ENCODE peak calls at places on chromosomes 4 and X, in ten cellular contexts. X is left ventricle myocardium inferior; B is CD8-positive, alpha-beta T cell; E is PC-3; J is upper lobe of right lung; R is heart left ventricle; T is prostate gland; I is fibroblast of lung; A is body of pancreas; P is SK-N-SH. D is an unnamed sample.
A peak's percentile ranks its signal among the peaks of the same experiment; 100 is the strongest.

GRCh38 chr4:173171987-173172386 is 3.4 kb downstream of the GALNT7 start:
- DNase-seq in A (no peak), I (no peak), R (no peak), T (no peak), E (no peak), P (no peak), B (no peak), X (no peak), J (no peak), D (no peak)

GRCh38 chr4:1837069-1837468 is 18.9 kb downstream of the LETM1 start:
- DNase-seq in J (no peak), I (no peak), X (no peak), E (no peak), T (no peak), A (no peak), R (no peak), B (no peak), P (no peak), D (no peak)

GRCh38 chr4:6526696-6527095 is 48.3 kb upstream of the MAN2B2 start:
- DNase-seq in B (no peak), J (no peak), T (no peak), R (no peak), I (no peak), X (no peak), E (no peak), A (no peak), P (no peak), D (no peak)

GRCh38 chr4:7831330-7831729 is 108.3 kb downstream of the AFAP1 start:
- DNase-seq in B (no peak), J (no peak), I (peak; percentile 95), A (no peak), E (no peak), T (no peak), R (no peak), X (no peak), P (no peak), D (peak; percentile 61)

GRCh38 chr4:57132746-57133142 is 22.6 kb upstream of the IGFBP7 start:
- DNase-seq in A (no peak), B (no peak), P (no peak), T (no peak), J (no peak), R (no peak), I (no peak), X (no peak), E (no peak), D (no peak)

GRCh38 chr4:186592961-186593586 is 37.7 kb upstream of the MTNR1A start:
- DNase-seq in T (peak; percentile 11), E (no peak), A (no peak), P (no peak), B (no peak), I (no peak), J (no peak), X (no peak), R (no peak), D (no peak)

GRCh38 chr4:170675568-170676262 is 586.0 kb upstream of the AADAT start:
- DNase-seq in X (no peak), I (no peak), P (no peak), A (no peak), T (no peak), R (no peak), B (no peak), J (no peak), E (peak; percentile 7), D (peak; percentile 23)

GRCh38 chr4:158729716-158730559 is 6.7 kb upstream of the PPID start:
- DNase-seq in I (peak; percentile 78), E (peak; percentile 74), A (peak; percentile 79), R (no peak), X (peak; percentile 48), P (peak; percentile 75), B (peak; percentile 22), J (no peak), T (peak; percentile 69), D (peak; percentile 66)

GRCh38 chr4:4857001-4857808 is 2.3 kb upstream of the MSX1 start:
- DNase-seq in J (peak; percentile 16), I (no peak), R (peak; percentile 20), T (no peak), E (no peak), X (no peak), B (no peak), P (no peak), A (no peak), D (no peak)

GRCh38 chr4:101791189-101791572 is 651 bp downstream of the BANK1 start:
- DNase-seq in R (no peak), I (no peak), E (peak; percentile 45), T (peak; percentile 21), P (no peak), B (no peak), X (no peak), J (no peak), A (peak; percentile 7), D (peak; percentile 17)

GRCh38 chr4:101790521-101791188 is at the start of gene BANK1:
- DNase-seq in T (peak; percentile 15), A (peak; percentile 47), B (no peak), P (peak; percentile 11), X (peak; percentile 18), I (peak; percentile 29), E (peak; percentile 47), R (peak; percentile 72), J (peak; percentile 86), D (peak; percentile 8)

GRCh38 chr4:101795704-101796103 is 5.2 kb downstream of the BANK1 start:
- DNase-seq in P (no peak), B (no peak), A (no peak), T (no peak), R (no peak), I (no peak), E (no peak), J (no peak), X (no peak), D (no peak)

GRCh38 chr4:101792056-101792575 is 1.6 kb downstream of the BANK1 start:
- DNase-seq in A (no peak), T (no peak), R (no peak), X (no peak), B (no peak), P (no peak), E (peak; percentile 49), I (no peak), J (no peak), D (no peak)

DNA sequence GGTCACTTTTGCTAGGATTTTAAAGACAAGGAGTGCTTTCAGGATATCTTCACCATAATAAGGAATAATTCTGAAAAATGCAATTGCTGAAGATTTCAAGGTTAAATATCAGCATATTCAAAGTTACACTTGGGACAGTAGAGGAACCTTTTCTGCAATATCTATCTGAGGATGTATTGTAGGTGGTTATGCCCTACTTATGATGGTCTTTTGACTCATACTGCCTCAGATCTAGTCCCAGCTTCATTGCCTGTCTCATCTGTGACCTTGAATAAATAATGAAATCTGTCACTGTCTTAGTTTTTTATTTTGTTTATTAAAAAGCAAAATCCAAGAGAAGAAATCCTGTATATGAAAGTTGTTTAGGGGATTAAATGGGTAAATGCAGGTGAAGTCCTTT is 2.9 kb downstream of the BANK1 start:
- DNase-seq in P (no peak), R (no peak), B (no peak), A (no peak), X (no peak), E (no peak), T (no peak), I (no peak), J (no peak), D (no peak)
- H3K4me3 ChIP-seq in P (no peak overlapping the region), R (no peak overlapping the region), B (no peak overlapping the region), A (no peak overlapping the region), X (no peak overlapping the region), E (no peak overlapping the region), T (no peak overlapping the region), I (no peak overlapping the region), J (no peak overlapping the region), D (no peak overlapping the region)

DNA sequence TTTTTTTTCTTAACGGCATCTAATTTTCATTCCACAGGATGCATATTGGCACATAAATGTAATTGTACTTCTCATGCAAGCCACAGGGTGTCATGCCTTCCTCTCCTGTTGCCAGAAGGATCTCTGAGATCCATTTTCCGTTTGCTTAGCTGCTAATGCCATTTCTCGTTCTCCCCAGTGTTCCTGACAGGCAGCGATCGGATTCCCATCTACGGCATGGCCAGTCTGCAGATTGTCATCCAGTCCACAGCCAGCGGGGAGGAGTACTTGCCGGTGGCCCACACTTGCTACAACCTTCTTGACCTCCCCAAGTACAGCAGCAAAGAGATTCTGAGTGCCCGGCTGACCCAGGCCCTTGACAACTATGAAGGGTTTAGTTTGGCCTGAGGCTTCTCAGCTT is 8.9 kb upstream of the NAP1L5 start:
- DNase-seq in E (peak; percentile 67), R (peak; percentile 61), A (peak; percentile 64), I (peak; percentile 82), T (peak; percentile 49), B (no peak), J (no peak), X (no peak), P (peak; percentile 57), D (peak; percentile 33)
- TF ChIP-seq CTCF in E (peak; percentile 69), R (peak; percentile 51), A (peak; percentile 42), I (peak; percentile 70), T (peak; percentile 59), B (no peak), J (peak; percentile 54), X (peak; percentile 75), P (peak; percentile 68), D (peak; percentile 47)

DNA sequence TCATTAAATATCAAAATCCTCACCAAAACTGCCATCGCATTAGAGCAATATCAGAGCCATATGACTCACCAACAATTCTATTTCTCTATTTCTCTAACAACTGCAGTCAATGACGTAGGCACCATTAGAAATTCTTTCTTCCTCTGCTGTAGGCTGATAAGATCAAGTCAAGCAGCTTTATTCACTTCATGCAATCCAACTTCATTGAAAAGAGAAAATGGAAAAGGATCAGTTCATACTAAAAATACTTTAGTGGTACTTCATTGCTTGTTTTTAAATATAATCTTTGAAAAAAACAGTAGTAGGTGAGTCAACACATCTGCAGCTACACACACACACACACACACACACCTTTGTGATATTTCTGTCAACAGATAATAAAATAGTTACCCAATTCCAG is 345.3 kb upstream of the TENM3 start:
- DNase-seq in X (no peak), B (no peak), R (no peak), A (no peak), E (no peak), P (no peak), I (peak; percentile 64), J (no peak), T (no peak), D (peak; percentile 0)
- H3K36me3 ChIP-seq in X (no peaks in the 10 kb centered on the region), B (no peaks in the 10 kb centered on the region), R (no peaks in the 10 kb centered on the region), A (no peaks in the 10 kb centered on the region), E (no peaks in the 10 kb centered on the region), P (no peaks in the 10 kb centered on the region), I (no peaks in the 10 kb centered on the region), J (no peaks in the 10 kb centered on the region), T (no peaks in the 10 kb centered on the region), D (no peaks in the 10 kb centered on the region)

GRCh38 chrX:10579753-10580060 is 40.7 kb downstream of the MID1 start:
- DNase-seq in X (no peak), P (no peak), I (peak; percentile 39), E (no peak), T (no peak), A (no peak), R (no peak), J (no peak), B (no peak), D (no peak)
- H3K4me3 ChIP-seq in X (peak overlapping the region; percentile 14), P (no peak overlapping the region), I (peak overlapping the region; percentile 20), E (peak overlapping the region; percentile 30), T (no peak overlapping the region), A (no peak overlapping the region), R (no peak overlapping the region), J (no peak overlapping the region), B (no peak overlapping the region), D (no peak overlapping the region)

GRCh38 chrX:46178763-46179162 is 366.5 kb downstream of the ZNF674 start:
- DNase-seq in P (no peak), R (no peak), I (no peak), E (no peak), J (no peak), T (no peak), B (no peak), X (no peak), A (no peak), D (no peak)
- TF ChIP-seq CTCF in P (no peak), R (no peak), I (no peak), E (no peak), J (no peak), T (no peak), B (no peak), X (no peak), A (no peak), D (no peak)

D was measured in bronchial epithelial cell.